ENCODE peak calls at places on chromosomes 3 and 15, in eight cellular contexts. C is HFFc6; A is putamen; B is Calu3; Y is glutamatergic neuron; Z is EH; F is Right ventricle myocardium superior; M is activated naive CD4-positive, alpha-beta T cell. U is an unnamed sample.

GRCh38 chr3:124401841-124402240 is 328.4 kb upstream of the UMPS start:
- DNase-seq in M (no peak), F (no peak), Y (no peak), A (no peak), C (peak; percentile 9), Z (peak; percentile 75), B (no peak), U (no peak)

GRCh38 chr3:195450731-195451229 is 8.0 kb upstream of the ACAP2 start:
- DNase-seq in Y (no peak), M (no peak), Z (peak; percentile 71), C (peak; percentile 47), B (no peak), F (no peak), A (no peak), U (no peak)

GRCh38 chr3:53269888-53270880 is 14.4 kb upstream of the TKT start:
- DNase-seq in B (peak; percentile 94), Z (peak; percentile 100), M (no peak), C (peak; percentile 100), Y (peak; percentile 33), A (peak; percentile 83), F (peak; percentile 91), U (peak; percentile 74)

GRCh38 chr15:27468151-27468556 is 497.2 kb downstream of the GABRG3 start:
- DNase-seq in Y (no peak), B (no peak), Z (no peak), A (no peak), M (no peak), F (no peak), C (no peak), U (no peak)

GRCh38 chr15:31569836-31570235 is 243.2 kb downstream of the KLF13 start:
- DNase-seq in Z (no peak), A (no peak), C (no peak), B (no peak), Y (no peak), F (no peak), M (no peak), U (no peak)

GRCh38 chr3:159886050-159886449 is 102.6 kb upstream of the IL12A start:
- DNase-seq in A (no peak), C (no peak), F (no peak), Z (no peak), M (no peak), Y (no peak), B (no peak), U (no peak)

GRCh38 chr15:95259513-95259912 is 1028.2 kb downstream of the MCTP2 start:
- DNase-seq in B (peak; percentile 78), C (peak; percentile 69), A (peak; percentile 47), Z (peak; percentile 85), F (peak; percentile 43), Y (peak; percentile 69), M (peak; percentile 27), U (peak; percentile 40)

GRCh38 chr15:41501961-41502786 is 8.5 kb downstream of the ITPKA start:
- DNase-seq in Z (no peak), F (no peak), M (peak; percentile 15), A (no peak), C (no peak), Y (no peak), B (no peak), U (no peak)

GRCh38 chr15:49044761-49045571 is 1.3 kb downstream of the SECISBP2L start:
- DNase-seq in M (no peak), Z (no peak), A (no peak), F (no peak), B (no peak), C (no peak), Y (no peak), U (no peak)

GRCh38 chr15:101258238-101259144 is 6.6 kb upstream of the CHSY1 start:
- DNase-seq in Z (peak; percentile 76), C (peak; percentile 63), A (no peak), Y (peak; percentile 58), M (peak; percentile 14), F (peak; percentile 62), B (peak; percentile 75), U (peak; percentile 8)

GRCh38 chr3:141383555-141384129 is 15.3 kb downstream of the ZBTB38 start:
- DNase-seq in M (no peak), B (no peak), F (no peak), A (no peak), Z (peak; percentile 76), C (peak; percentile 75), Y (no peak), U (no peak)

GRCh38 chr3:109176726-109177125 is 40.2 kb downstream of the C3orf85 start:
- DNase-seq in C (no peak), B (no peak), M (no peak), F (no peak), Z (no peak), A (no peak), Y (no peak), U (no peak)

GRCh38 chr3:135762188-135762853 is 203.2 kb upstream of the PPP2R3A start:
- DNase-seq in Y (peak; percentile 25), Z (no peak), A (no peak), C (no peak), F (no peak), B (no peak), M (no peak), U (no peak)

GRCh38 chr3:31968391-31968926 is 12.6 kb downstream of the OSBPL10 start:
- DNase-seq in Z (peak; percentile 79), A (no peak), B (no peak), F (no peak), Y (no peak), C (peak; percentile 69), M (no peak), U (no peak)

GRCh38 chr3:59425942-59426341 is 376.1 kb upstream of the CFAP20DC start:
- DNase-seq in F (no peak), A (no peak), Y (no peak), B (no peak), C (no peak), Z (no peak), M (no peak), U (no peak)

GRCh38 chr3:14428087-14429067 is 26.0 kb downstream of the SLC6A6 start:
- DNase-seq in Y (no peak), M (no peak), Z (peak; percentile 68), B (no peak), F (no peak), C (no peak), A (no peak), U (no peak)